ENCODE peak calls at places on chromosomes 13 and 19, in six cellular contexts. Z is tibial nerve, P is left ventricle myocardium inferior, C is NB4, W is A673, M is body of pancreas. H is an unnamed sample.

GRCh38 chr13:80217614-80218456 is 123.1 kb downstream of the SPRY2 start:
- DNase-seq in Z (no peak), P (no peak), C (no peak), W (no peak), M (no peak), H (no peak)

GRCh38 chr13:93925976-93926375 is 553.5 kb downstream of the DCT start:
- DNase-seq in Z (no peak), P (no peak), C (no peak), W (no peak), M (no peak), H (no peak)

GRCh38 chr19:32287811-32288227 is 57.6 kb upstream of the ZNF507 start:
- DNase-seq in Z (peak), P (peak), C (peak), W (peak), M (peak), H (peak)

GRCh38 chr13:107099661-107100060 is 531.7 kb upstream of the ARGLU1 start:
- DNase-seq in Z (no peak), P (no peak), C (no peak), W (no peak), M (no peak), H (peak)

GRCh38 chr13:113879017-113879416 is 15.1 kb upstream of the GAS6 start:
- DNase-seq in Z (no peak), P (no peak), C (no peak), W (no peak), M (no peak), H (no peak)

GRCh38 chr19:5235458-5236219 is 105.0 kb downstream of the PTPRS start:
- DNase-seq in Z (no peak), P (no peak), C (no peak), W (no peak), M (no peak), H (no peak)

GRCh38 chr13:29810145-29810742 is 40.2 kb downstream of the UBL3 start:
- DNase-seq in Z (no peak), P (no peak), C (no peak), W (no peak), M (no peak), H (no peak)

GRCh38 chr19:7924651-7925170 is 1.2 kb downstream of the CTXN1 start:
- DNase-seq in Z (no peak), P (no peak), C (no peak), W (no peak), M (no peak), H (no peak)

GRCh38 chr13:79799466-79799865 is 318.5 kb downstream of the NDFIP2 start:
- DNase-seq in Z (no peak), P (no peak), C (no peak), W (peak), M (no peak), H (no peak)

DNA sequence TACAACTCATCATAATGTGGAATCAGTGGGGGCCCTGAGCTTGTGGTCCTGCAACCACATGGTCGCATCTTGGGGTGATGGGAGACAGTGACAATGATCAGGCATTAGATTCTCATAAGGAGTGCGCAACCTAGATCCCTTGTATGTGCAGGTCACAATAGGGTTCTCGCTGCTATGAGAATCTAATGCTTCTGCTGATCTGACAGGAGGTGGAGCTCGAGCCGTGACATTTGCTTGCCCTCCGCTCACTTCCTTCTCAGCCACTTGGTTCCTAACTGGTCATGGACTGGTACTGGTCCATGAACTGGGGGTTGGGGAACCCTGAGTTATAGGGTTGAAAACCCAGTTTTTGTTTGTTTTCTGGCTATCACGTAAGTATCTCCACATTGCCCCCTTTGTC is 1290.9 kb upstream of the ATXN8OS start:
- DNase-seq in Z (no peak), P (no peak), C (no peak), W (no peak), M (no peak), H (no peak)
- TF ChIP-seq CTCF in Z (no peak), P (no peak), C (no peak), W (no peak), M (no peak), H (no peak)

GRCh38 chr19:16223746-16224145 is 26.0 kb downstream of the AP1M1 start:
- DNase-seq in Z (peak), P (no peak), C (no peak), W (no peak), M (no peak), H (no peak)

GRCh38 chr19:16226184-16226591 is 28.5 kb downstream of the AP1M1 start:
- DNase-seq in Z (peak), P (no peak), C (no peak), W (no peak), M (no peak), H (no peak)

GRCh38 chr19:16226878-16227836 is 29.4 kb downstream of the AP1M1 start:
- DNase-seq in Z (peak), P (no peak), C (no peak), W (no peak), M (no peak), H (no peak)

GRCh38 chr19:16224266-16225045 is 26.7 kb downstream of the AP1M1 start:
- DNase-seq in Z (peak), P (no peak), C (no peak), W (no peak), M (no peak), H (no peak)

GRCh38 chr19:16225279-16226183 is 27.8 kb downstream of the AP1M1 start:
- DNase-seq in Z (peak), P (no peak), C (no peak), W (no peak), M (no peak), H (no peak)
- TF ChIP-seq CTCF in Z (no peak), P (no peak), C (no peak), W (no peak), M (no peak), H (no peak)

GRCh38 chr13:33284016-33284415 is 1.5 kb downstream of the STARD13 start:
- DNase-seq in Z (no peak), P (no peak), C (no peak), W (no peak), M (no peak), H (no peak)

GRCh38 chr13:33287142-33287882 is 1.8 kb upstream of the STARD13 start:
- DNase-seq in Z (no peak), P (no peak), C (no peak), W (no peak), M (no peak), H (no peak)

GRCh38 chr13:33284916-33285315 is 639 bp downstream of the STARD13 start:
- DNase-seq in Z (no peak), P (no peak), C (no peak), W (no peak), M (no peak), H (no peak)

GRCh38 chr13:33286143-33286542 is 588 bp upstream of the STARD13 start:
- DNase-seq in Z (no peak), P (no peak), C (no peak), W (no peak), M (no peak), H (no peak)

GRCh38 chr13:33285420-33286124 is at the start of gene STARD13:
- DNase-seq in Z (peak), P (peak), C (peak), W (peak), M (peak), H (peak)
- TF ChIP-seq CTCF in Z (peak), P (peak), C (no peak), W (peak), M (peak), H (peak)

GRCh38 chr13:41061075-41061913 is at the start of gene WBP4:
- DNase-seq in Z (peak), P (peak), C (peak), W (peak), M (peak), H (peak)
- TF ChIP-seq CTCF in Z (peak), P (peak), C (no peak), W (peak), M (no peak), H (peak)